ENCODE peak calls at places on chromosomes 12 and 14, in ten cellular contexts. G is Right ventricle myocardium superior; K is activated CD4-positive, alpha-beta T cell treated with anti-CD3 and anti-CD28 coated beads, Interleukin-2, amount 10 ng/mL, durations not matched to agents 24 days and 14 days; X is stimulated activated CD8-positive, alpha-beta memory T cell treated with anti-CD3 and anti-CD28 coated beads, Interleukin-2, amount 100 ng/mL, for 1 hour; Z is GM23248; N is T-helper 2 cell; D is EL; R is T follicular helper cell; O is HAP-1; C is HTR-8/SVneo. W is an unnamed sample.

GRCh38 chr12:11732023-11732422 is 82.5 kb downstream of the ETV6 start:
- DNase-seq in G (no peak), K (peak; percentile 62), X (no peak), Z (no peak), N (no peak), D (no peak), R (no peak), O (no peak), C (no peak), W (no peak)

GRCh38 chr12:79402626-79403025 is 288.1 kb downstream of the PAWR start:
- DNase-seq in G (no peak), K (no peak), X (no peak), Z (peak; percentile 70), N (no peak), D (peak; percentile 55), R (no peak), O (no peak), C (no peak), W (peak; percentile 57)

GRCh38 chr12:6766651-6767300 is 613 bp downstream of the PTMS start:
- DNase-seq in G (peak; percentile 90), K (peak; percentile 92), X (peak; percentile 27), Z (peak; percentile 90), N (peak; percentile 39), D (peak; percentile 71), R (peak; percentile 20), O (peak; percentile 40), C (peak; percentile 72), W (peak; percentile 74)

GRCh38 chr12:41205070-41205715 is 17.1 kb downstream of the PDZRN4 start:
- DNase-seq in G (no peak), K (no peak), X (no peak), Z (no peak), N (no peak), D (no peak), R (no peak), O (peak; percentile 28), C (no peak), W (no peak)

GRCh38 chr12:80892597-80893445 is 44.9 kb downstream of the LIN7A start:
- DNase-seq in G (no peak), K (no peak), X (no peak), Z (peak; percentile 58), N (no peak), D (peak; percentile 74), R (no peak), O (peak; percentile 100), C (no peak), W (no peak)

GRCh38 chr14:90828642-90829487 is 12.6 kb upstream of the TTC7B start:
- DNase-seq in G (no peak), K (peak; percentile 84), X (no peak), Z (no peak), N (no peak), D (no peak), R (no peak), O (no peak), C (no peak), W (no peak)

GRCh38 chr14:81275995-81276698 is 55.4 kb upstream of the GTF2A1 start:
- DNase-seq in G (no peak), K (no peak), X (no peak), Z (no peak), N (no peak), D (no peak), R (no peak), O (peak; percentile 72), C (no peak), W (no peak)

GRCh38 chr12:43060738-43061137 is 471.2 kb upstream of the PRICKLE1 start:
- DNase-seq in G (no peak), K (no peak), X (no peak), Z (no peak), N (no peak), D (no peak), R (no peak), O (no peak), C (no peak), W (no peak)

GRCh38 chr12:67394600-67394999 is 125.4 kb downstream of the CAND1 start:
- DNase-seq in G (peak; percentile 75), K (no peak), X (no peak), Z (peak; percentile 68), N (no peak), D (no peak), R (no peak), O (no peak), C (no peak), W (peak; percentile 65)

GRCh38 chr14:104579507-104579906 is at the start of gene C14orf180:
- DNase-seq in G (peak; percentile 86), K (no peak), X (no peak), Z (no peak), N (no peak), D (no peak), R (no peak), O (no peak), C (no peak), W (no peak)

GRCh38 chr14:64229489-64229888 is 64.7 kb downstream of the ESR2 start:
- DNase-seq in G (no peak), K (no peak), X (no peak), Z (no peak), N (no peak), D (no peak), R (no peak), O (no peak), C (no peak), W (no peak)

GRCh38 chr14:104751539-104752337 is 1.2 kb upstream of the SIVA1 start:
- DNase-seq in G (peak; percentile 56), K (no peak), X (no peak), Z (no peak), N (no peak), D (no peak), R (no peak), O (peak; percentile 19), C (no peak), W (no peak)

GRCh38 chr14:88682495-88683114 is 110.1 kb downstream of the EML5 start:
- DNase-seq in G (no peak), K (no peak), X (no peak), Z (no peak), N (no peak), D (no peak), R (no peak), O (no peak), C (no peak), W (no peak)

GRCh38 chr14:68687746-68688145 is 105.1 kb downstream of the ZFP36L1 start:
- DNase-seq in G (no peak), K (no peak), X (no peak), Z (peak; percentile 95), N (no peak), D (peak; percentile 91), R (no peak), O (no peak), C (peak; percentile 94), W (peak; percentile 52)

GRCh38 chr14:97499790-97500481 is 702.8 kb downstream of the VRK1 start:
- DNase-seq in G (no peak), K (no peak), X (no peak), Z (no peak), N (no peak), D (no peak), R (no peak), O (no peak), C (no peak), W (no peak)

GRCh38 chr14:55874785-55875184 is 243.4 kb upstream of the PELI2 start:
- DNase-seq in G (no peak), K (no peak), X (no peak), Z (no peak), N (no peak), D (no peak), R (no peak), O (no peak), C (no peak), W (peak; percentile 24)

GRCh38 chr14:61566537-61567225 is 128.6 kb upstream of the HIF1A start:
- DNase-seq in G (no peak), K (no peak), X (no peak), Z (peak; percentile 86), N (no peak), D (peak; percentile 72), R (no peak), O (no peak), C (no peak), W (peak; percentile 84)

GRCh38 chr12:110436231-110436630 is 13.9 kb downstream of the ARPC3 start:
- DNase-seq in G (no peak), K (no peak), X (no peak), Z (peak; percentile 50), N (no peak), D (peak; percentile 19), R (no peak), O (no peak), C (no peak), W (peak; percentile 57)

GRCh38 chr14:94009767-94010166 is 12.7 kb downstream of the CCDC197 start:
- DNase-seq in G (no peak), K (no peak), X (no peak), Z (peak; percentile 64), N (no peak), D (no peak), R (no peak), O (no peak), C (peak; percentile 26), W (peak; percentile 33)

GRCh38 chr14:75223664-75224154 is 47.3 kb upstream of the TMED10 start:
- DNase-seq in G (no peak), K (peak; percentile 62), X (no peak), Z (peak; percentile 10), N (no peak), D (peak; percentile 45), R (no peak), O (peak; percentile 21), C (peak; percentile 80), W (no peak)

GRCh38 chr14:69284170-69284569 is 24.2 kb downstream of the GALNT16 start:
- DNase-seq in G (no peak), K (no peak), X (no peak), Z (no peak), N (no peak), D (no peak), R (no peak), O (no peak), C (no peak), W (no peak)

GRCh38 chr12:31732926-31733548 is 4.2 kb upstream of the AMN1 start:
- DNase-seq in G (no peak), K (peak; percentile 75), X (no peak), Z (peak; percentile 83), N (no peak), D (peak; percentile 89), R (no peak), O (no peak), C (peak; percentile 81), W (peak; percentile 95)

GRCh38 chr14:68309121-68309520 is 483.7 kb downstream of the ZFP36L1 start:
- DNase-seq in G (no peak), K (no peak), X (no peak), Z (peak; percentile 8), N (no peak), D (peak; percentile 28), R (no peak), O (no peak), C (no peak), W (no peak)

GRCh38 chr12:131279281-131279921 is 325.7 kb downstream of the ADGRD1 start:
- DNase-seq in G (peak; percentile 11), K (no peak), X (no peak), Z (no peak), N (no peak), D (no peak), R (no peak), O (no peak), C (no peak), W (no peak)

W was measured in cardiac fibroblast.